ENCODE peak calls at places on chromosomes 6 and 20, in seven cellular contexts. One of them, this sample, is unnamed.
A peak's percentile ranks its signal among the peaks of the same experiment; 100 is the strongest.

GRCh38 chr6:65900928-65901327 is 193.9 kb upstream of the EYS start:
- DNase-seq in astrocyte of the spinal cord: no peak
- DNase-seq in LHCN-M2: no peak
- DNase-seq in MG63: no peak
- DNase-seq in HS-27A: no peak
- DNase-seq in SHP77: no peak
- DNase-seq in NCI-H1436 treated with DMSO at 0.1 percent for 48 hours: no peak
- DNase-seq in this sample: no peak

GRCh38 chr6:153031335-153031955 is 28.9 kb upstream of the MTRF1L start:
- DNase-seq in astrocyte of the spinal cord: peak; percentile 17
- DNase-seq in HS-27A: no peak
- DNase-seq in SHP77: no peak
- DNase-seq in MG63: no peak
- DNase-seq in NCI-H1436 treated with DMSO at 0.1 percent for 48 hours: no peak
- DNase-seq in LHCN-M2: no peak
- DNase-seq in this sample: no peak

GRCh38 chr20:47278907-47279348 is 77.6 kb downstream of the ZMYND8 start:
- DNase-seq in NCI-H1436 treated with DMSO at 0.1 percent for 48 hours: no peak
- DNase-seq in LHCN-M2: peak; percentile 85
- DNase-seq in SHP77: no peak
- DNase-seq in MG63: peak; percentile 82
- DNase-seq in astrocyte of the spinal cord: peak; percentile 45
- DNase-seq in HS-27A: no peak
- DNase-seq in this sample: no peak

GRCh38 chr20:31675828-31676533 is 38.3 kb downstream of the COX4I2 start:
- DNase-seq in HS-27A: no peak
- DNase-seq in astrocyte of the spinal cord: no peak
- DNase-seq in NCI-H1436 treated with DMSO at 0.1 percent for 48 hours: no peak
- DNase-seq in MG63: no peak
- DNase-seq in LHCN-M2: peak; percentile 75
- DNase-seq in SHP77: no peak
- DNase-seq in this sample: no peak

GRCh38 chr6:27472182-27472616 is 706 bp downstream of the ZNF184 start:
- DNase-seq in SHP77: peak; percentile 74
- DNase-seq in LHCN-M2: peak; percentile 88
- DNase-seq in NCI-H1436 treated with DMSO at 0.1 percent for 48 hours: no peak
- DNase-seq in HS-27A: peak; percentile 63
- DNase-seq in astrocyte of the spinal cord: peak; percentile 78
- DNase-seq in MG63: peak; percentile 85
- DNase-seq in this sample: peak; percentile 65

GRCh38 chr6:29907637-29908340 is 34.5 kb upstream of the HLA-A start:
- DNase-seq in NCI-H1436 treated with DMSO at 0.1 percent for 48 hours: no peak
- DNase-seq in SHP77: no peak
- DNase-seq in MG63: no peak
- DNase-seq in astrocyte of the spinal cord: no peak
- DNase-seq in LHCN-M2: no peak
- DNase-seq in HS-27A: no peak
- DNase-seq in this sample: no peak

GRCh38 chr20:16942702-16943101 is 194.5 kb downstream of the OTOR start:
- DNase-seq in astrocyte of the spinal cord: no peak
- DNase-seq in HS-27A: no peak
- DNase-seq in LHCN-M2: no peak
- DNase-seq in NCI-H1436 treated with DMSO at 0.1 percent for 48 hours: no peak
- DNase-seq in SHP77: no peak
- DNase-seq in MG63: no peak
- DNase-seq in this sample: no peak

GRCh38 chr6:152356016-152356415 is 281.1 kb downstream of the SYNE1 start:
- DNase-seq in astrocyte of the spinal cord: no peak
- DNase-seq in NCI-H1436 treated with DMSO at 0.1 percent for 48 hours: no peak
- DNase-seq in LHCN-M2: no peak
- DNase-seq in SHP77: no peak
- DNase-seq in MG63: no peak
- DNase-seq in HS-27A: no peak
- DNase-seq in this sample: no peak

GRCh38 chr20:43665466-43666176 is 1.3 kb upstream of the MYBL2 start:
- DNase-seq in HS-27A: no peak
- DNase-seq in LHCN-M2: no peak
- DNase-seq in astrocyte of the spinal cord: no peak
- DNase-seq in MG63: no peak
- DNase-seq in SHP77: no peak
- DNase-seq in NCI-H1436 treated with DMSO at 0.1 percent for 48 hours: no peak
- DNase-seq in this sample: no peak